ENCODE peak calls at places on chromosomes 6 and 20, in five cellular contexts. One of them, this sample, is unnamed. For H3K4me1, the result is how much of the 10 kb centered on the place peaks cover.

GRCh38 chr6:86765211-86765610 is 172.1 kb upstream of the HTR1E start:
- DNase-seq in H9: no peak
- DNase-seq in pancreas: no peak
- DNase-seq in CD4-positive, alpha-beta memory T cell: no peak
- DNase-seq in lower lobe of right lung: no peak
- DNase-seq in this sample: no peak

GRCh38 chr6:35300848-35301247 is 3.2 kb downstream of the DEF6 start:
- DNase-seq in pancreas: no peak
- DNase-seq in CD4-positive, alpha-beta memory T cell: peak
- DNase-seq in lower lobe of right lung: no peak
- DNase-seq in H9: no peak
- DNase-seq in this sample: peak

GRCh38 chr20:7879883-7880282 is 60.4 kb downstream of the HAO1 start:
- DNase-seq in pancreas: no peak
- DNase-seq in lower lobe of right lung: no peak
- DNase-seq in H9: no peak
- DNase-seq in CD4-positive, alpha-beta memory T cell: no peak
- DNase-seq in this sample: no peak

GRCh38 chr6:149147191-149147590 is 170.3 kb upstream of the TAB2 start:
- DNase-seq in lower lobe of right lung: no peak
- DNase-seq in pancreas: no peak
- DNase-seq in CD4-positive, alpha-beta memory T cell: no peak
- DNase-seq in H9: no peak
- DNase-seq in this sample: no peak

GRCh38 chr6:81998432-81998831 is 246.0 kb upstream of the TENT5A start:
- DNase-seq in H9: no peak
- DNase-seq in CD4-positive, alpha-beta memory T cell: no peak
- DNase-seq in pancreas: no peak
- DNase-seq in lower lobe of right lung: no peak
- DNase-seq in this sample: no peak

GRCh38 chr6:39823187-39823815 is 31.1 kb downstream of the DAAM2 start:
- DNase-seq in pancreas: no peak
- DNase-seq in H9: no peak
- DNase-seq in CD4-positive, alpha-beta memory T cell: no peak
- DNase-seq in lower lobe of right lung: no peak
- DNase-seq in this sample: no peak

GRCh38 chr6:167574431-167575097 is 249.7 kb downstream of the TTLL2 start:
- DNase-seq in CD4-positive, alpha-beta memory T cell: no peak
- DNase-seq in lower lobe of right lung: no peak
- DNase-seq in H9: no peak
- DNase-seq in pancreas: no peak
- DNase-seq in this sample: no peak

GRCh38 chr6:141965016-141965545 is 167.6 kb upstream of the GJE1 start:
- DNase-seq in pancreas: no peak
- DNase-seq in lower lobe of right lung: no peak
- DNase-seq in CD4-positive, alpha-beta memory T cell: no peak
- DNase-seq in H9: no peak
- DNase-seq in this sample: no peak

GRCh38 chr6:114096553-114097172 is 125.7 kb upstream of the HDAC2 start:
- DNase-seq in pancreas: no peak
- DNase-seq in CD4-positive, alpha-beta memory T cell: peak
- DNase-seq in H9: no peak
- DNase-seq in lower lobe of right lung: no peak
- DNase-seq in this sample: no peak

GRCh38 chr6:26534681-26535465 is 3.3 kb upstream of the HMGN4 start:
- DNase-seq in CD4-positive, alpha-beta memory T cell: no peak
- DNase-seq in pancreas: no peak
- DNase-seq in lower lobe of right lung: no peak
- DNase-seq in H9: no peak
- DNase-seq in this sample: no peak

GRCh38 chr6:168968228-168968627 is 285.4 kb downstream of the THBS2 start:
- DNase-seq in CD4-positive, alpha-beta memory T cell: peak
- DNase-seq in H9: no peak
- DNase-seq in pancreas: no peak
- DNase-seq in lower lobe of right lung: no peak
- DNase-seq in this sample: no peak

GRCh38 chr6:113828984-113829701 is 28.0 kb upstream of the MARCKS start:
- DNase-seq in CD4-positive, alpha-beta memory T cell: no peak
- DNase-seq in lower lobe of right lung: no peak
- DNase-seq in H9: no peak
- DNase-seq in pancreas: no peak
- DNase-seq in this sample: no peak

GRCh38 chr6:30647802-30648460 is 998 bp downstream of the C6orf136 start:
- DNase-seq in CD4-positive, alpha-beta memory T cell: no peak
- DNase-seq in lower lobe of right lung: no peak
- DNase-seq in H9: no peak
- DNase-seq in pancreas: no peak
- DNase-seq in this sample: no peak

GRCh38 chr6:154041001-154041400 is 2.0 kb downstream of the OPRM1 start:
- DNase-seq in lower lobe of right lung: no peak
- DNase-seq in CD4-positive, alpha-beta memory T cell: no peak
- DNase-seq in pancreas: no peak
- DNase-seq in H9: no peak
- DNase-seq in this sample: no peak

GRCh38 chr20:1983311-1983710 is 10.5 kb downstream of the PDYN start:
- DNase-seq in lower lobe of right lung: no peak
- DNase-seq in CD4-positive, alpha-beta memory T cell: no peak
- DNase-seq in H9: no peak
- DNase-seq in pancreas: no peak
- DNase-seq in this sample: no peak

GRCh38 chr20:18705906-18706305 is 107.7 kb upstream of the SCP2D1 start:
- DNase-seq in lower lobe of right lung: no peak
- DNase-seq in CD4-positive, alpha-beta memory T cell: no peak
- DNase-seq in H9: no peak
- DNase-seq in pancreas: no peak
- DNase-seq in this sample: no peak

GRCh38 chr6:3397229-3398164 is 59.4 kb downstream of the SLC22A23 start:
- DNase-seq in CD4-positive, alpha-beta memory T cell: no peak
- DNase-seq in pancreas: no peak
- DNase-seq in lower lobe of right lung: no peak
- DNase-seq in H9: no peak
- DNase-seq in this sample: no peak

GRCh38 chr6:105321728-105322127 is 81.2 kb downstream of the PREP start:
- DNase-seq in H9: no peak
- DNase-seq in CD4-positive, alpha-beta memory T cell: no peak
- DNase-seq in pancreas: no peak
- DNase-seq in lower lobe of right lung: no peak
- DNase-seq in this sample: no peak

GRCh38 chr6:105324386-105325000 is 78.4 kb downstream of the PREP start:
- DNase-seq in CD4-positive, alpha-beta memory T cell: no peak
- DNase-seq in H9: no peak
- DNase-seq in pancreas: no peak
- DNase-seq in lower lobe of right lung: no peak
- DNase-seq in this sample: no peak

GRCh38 chr6:105320766-105321165 is 82.1 kb downstream of the PREP start:
- DNase-seq in H9: no peak
- DNase-seq in lower lobe of right lung: no peak
- DNase-seq in CD4-positive, alpha-beta memory T cell: no peak
- DNase-seq in pancreas: no peak
- DNase-seq in this sample: no peak

GRCh38 chr6:105321207-105321606 is 81.7 kb downstream of the PREP start:
- DNase-seq in H9: no peak
- DNase-seq in CD4-positive, alpha-beta memory T cell: no peak
- DNase-seq in pancreas: no peak
- DNase-seq in lower lobe of right lung: no peak
- DNase-seq in this sample: no peak

GRCh38 chr6:105322499-105323231 is 80.2 kb downstream of the PREP start:
- DNase-seq in pancreas: no peak
- DNase-seq in lower lobe of right lung: no peak
- DNase-seq in H9: no peak
- DNase-seq in CD4-positive, alpha-beta memory T cell: no peak
- DNase-seq in this sample: no peak
- H3K4me1 ChIP-seq in pancreas: under half
- H3K4me1 ChIP-seq in lower lobe of right lung: under half
- H3K4me1 ChIP-seq in H9: under half
- H3K4me1 ChIP-seq in CD4-positive, alpha-beta memory T cell: under half
- H3K4me1 ChIP-seq in this sample: under half

GRCh38 chr20:21509079-21509596 is 4.7 kb downstream of the NKX2-2 start:
- DNase-seq in CD4-positive, alpha-beta memory T cell: no peak
- DNase-seq in lower lobe of right lung: no peak
- DNase-seq in H9: no peak
- DNase-seq in pancreas: no peak
- DNase-seq in this sample: no peak
- H3K4me1 ChIP-seq in CD4-positive, alpha-beta memory T cell: half or more
- H3K4me1 ChIP-seq in lower lobe of right lung: half or more
- H3K4me1 ChIP-seq in H9: under half
- H3K4me1 ChIP-seq in pancreas: under half
- H3K4me1 ChIP-seq in this sample: under half

DNA sequence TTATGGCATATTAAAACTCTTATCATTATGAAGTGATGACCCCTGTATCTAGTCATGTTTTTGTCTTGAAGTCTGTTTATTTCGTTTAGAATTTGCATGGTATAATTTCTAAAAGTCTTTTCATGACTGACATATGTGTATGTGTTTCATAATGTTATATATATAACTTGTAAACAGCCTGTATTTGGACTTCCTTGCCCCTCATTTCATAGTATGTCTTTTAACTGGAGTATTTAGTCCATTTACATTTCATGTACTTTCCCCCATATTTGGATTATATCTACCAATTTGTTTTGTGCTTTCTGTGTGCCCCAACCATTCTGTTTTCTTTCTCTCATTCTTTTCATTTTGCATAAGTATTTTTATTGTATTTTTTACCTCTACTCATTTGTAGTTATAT is 59.0 kb downstream of the SYCP2L start:
- DNase-seq in pancreas: no peak
- DNase-seq in H9: no peak
- DNase-seq in CD4-positive, alpha-beta memory T cell: no peak
- DNase-seq in lower lobe of right lung: no peak
- DNase-seq in this sample: no peak
- H3K4me1 ChIP-seq in pancreas: under half
- H3K4me1 ChIP-seq in H9: under half
- H3K4me1 ChIP-seq in CD4-positive, alpha-beta memory T cell: under half
- H3K4me1 ChIP-seq in lower lobe of right lung: under half
- H3K4me1 ChIP-seq in this sample: under half

DNA sequence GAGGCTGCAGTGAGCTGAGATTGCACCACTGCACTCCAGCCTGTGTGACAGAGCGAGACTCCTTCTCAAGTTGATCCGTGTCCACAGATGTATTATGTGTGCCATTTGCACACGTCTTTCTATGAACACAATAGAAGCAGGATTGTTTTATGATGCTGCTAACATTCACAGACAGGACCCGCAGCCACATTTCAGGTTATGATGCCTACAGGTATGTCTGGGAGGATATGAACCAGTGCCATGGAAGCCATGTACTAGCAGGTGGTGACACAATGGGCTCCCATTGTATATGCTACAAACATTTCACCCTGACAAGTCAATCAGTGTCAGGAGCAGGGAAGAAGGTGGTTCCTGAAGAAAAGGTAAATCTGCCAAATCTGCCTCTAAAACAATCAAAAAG is 4.3 kb downstream of the TRAM2 start:
- DNase-seq in H9: no peak
- DNase-seq in pancreas: no peak
- DNase-seq in CD4-positive, alpha-beta memory T cell: no peak
- DNase-seq in lower lobe of right lung: no peak
- DNase-seq in this sample: no peak
- H3K4me1 ChIP-seq in H9: under half
- H3K4me1 ChIP-seq in pancreas: under half
- H3K4me1 ChIP-seq in CD4-positive, alpha-beta memory T cell: under half
- H3K4me1 ChIP-seq in lower lobe of right lung: half or more
- H3K4me1 ChIP-seq in this sample: under half

DNA sequence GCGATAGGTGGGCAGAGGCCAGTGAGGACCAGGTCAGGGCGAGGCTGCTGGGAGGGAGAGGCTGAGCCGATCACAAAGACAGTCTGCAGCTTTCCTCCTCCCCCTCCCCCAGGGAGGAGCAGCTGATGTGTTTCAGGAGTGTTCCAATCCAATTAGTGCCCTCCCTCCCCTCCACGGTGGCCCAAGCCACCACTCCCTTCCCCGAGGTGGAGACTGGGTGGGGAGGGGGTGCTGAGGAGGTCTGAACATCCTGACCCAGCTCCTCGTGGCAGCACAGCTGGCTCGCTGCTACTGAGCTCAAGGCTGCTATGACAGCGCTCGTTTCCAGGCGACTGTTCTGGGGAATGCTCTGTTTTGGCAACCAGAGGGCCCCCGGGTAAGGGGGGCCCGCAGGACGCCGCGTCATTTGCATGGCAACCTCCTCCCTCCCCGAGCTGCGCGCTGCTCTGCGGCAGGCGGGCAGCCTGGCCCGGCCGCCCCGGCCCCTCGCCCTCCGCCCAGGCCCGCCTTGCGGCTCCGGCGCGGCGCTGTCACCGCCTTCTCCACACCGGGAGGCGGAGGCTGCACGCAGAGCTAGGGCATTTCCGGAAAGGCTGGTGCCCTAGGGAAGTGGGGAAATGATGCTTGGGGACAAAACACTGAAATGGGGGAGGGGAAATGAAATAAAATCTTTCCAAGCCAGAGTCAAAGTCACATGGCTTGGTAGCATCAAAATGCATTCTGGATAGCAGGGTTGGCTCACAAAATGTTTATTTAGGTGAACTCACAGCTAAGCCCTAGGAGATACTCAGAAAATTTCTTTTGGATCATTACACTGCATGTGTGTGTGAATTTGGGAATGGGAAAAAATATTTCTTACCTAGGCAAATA is 67.4 kb upstream of the PIM1 start:
- DNase-seq in CD4-positive, alpha-beta memory T cell: peak
- DNase-seq in lower lobe of right lung: peak
- DNase-seq in H9: peak
- DNase-seq in pancreas: peak
- DNase-seq in this sample: peak
- H3K4me1 ChIP-seq in CD4-positive, alpha-beta memory T cell: under half
- H3K4me1 ChIP-seq in lower lobe of right lung: under half
- H3K4me1 ChIP-seq in H9: under half
- H3K4me1 ChIP-seq in pancreas: under half
- H3K4me1 ChIP-seq in this sample: under half

GRCh38 chr20:47735412-47736400 is 49.6 kb downstream of the SULF2 start:
- DNase-seq in lower lobe of right lung: peak
- DNase-seq in pancreas: no peak
- DNase-seq in CD4-positive, alpha-beta memory T cell: no peak
- DNase-seq in H9: no peak
- DNase-seq in this sample: no peak
- H3K4me1 ChIP-seq in lower lobe of right lung: under half
- H3K4me1 ChIP-seq in pancreas: under half
- H3K4me1 ChIP-seq in CD4-positive, alpha-beta memory T cell: under half
- H3K4me1 ChIP-seq in H9: under half
- H3K4me1 ChIP-seq in this sample: under half

DNA sequence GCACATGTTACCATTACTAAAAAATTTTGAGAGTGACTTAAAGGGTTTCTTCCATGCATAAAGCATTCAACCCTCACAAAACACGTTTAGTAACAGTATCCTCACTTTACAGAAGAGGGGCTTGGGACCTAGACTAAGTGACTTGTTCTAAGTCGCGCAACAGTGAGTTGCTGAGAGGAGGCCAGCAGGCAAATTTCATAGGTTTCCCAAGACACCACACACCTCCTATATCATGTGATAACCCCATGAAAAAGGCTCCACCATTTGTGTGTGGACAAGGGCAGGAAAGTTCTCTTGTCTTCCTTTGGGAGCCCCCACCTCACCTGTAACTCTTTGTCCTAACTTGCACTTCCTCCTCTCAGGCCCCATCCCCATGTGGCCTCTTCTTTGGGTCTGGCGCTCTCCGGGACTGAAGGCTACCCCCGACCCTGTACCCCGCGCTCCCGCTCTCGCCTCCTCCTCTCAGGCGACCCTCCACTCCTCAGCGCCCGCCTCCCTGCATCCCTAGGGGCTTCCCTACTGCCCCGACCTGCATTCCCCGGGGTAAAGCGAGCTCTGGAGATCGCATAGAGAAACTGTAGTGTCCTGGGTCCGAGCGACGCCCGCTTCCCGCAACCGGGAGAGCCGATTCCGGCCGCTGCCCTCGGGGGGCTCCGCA is 397 bp downstream of the PSMB8 start:
- DNase-seq in H9: peak
- DNase-seq in CD4-positive, alpha-beta memory T cell: no peak
- DNase-seq in lower lobe of right lung: no peak
- DNase-seq in pancreas: no peak
- DNase-seq in this sample: no peak
- H3K4me1 ChIP-seq in H9: under half
- H3K4me1 ChIP-seq in CD4-positive, alpha-beta memory T cell: half or more
- H3K4me1 ChIP-seq in lower lobe of right lung: under half
- H3K4me1 ChIP-seq in pancreas: under half
- H3K4me1 ChIP-seq in this sample: half or more